ENCODE peak calls at places on chromosomes 5 and 9, in seven cellular contexts. W, B, G, T, M, X and N are unnamed samples.

GRCh38 chr5:57488308-57488955 is 5.8 kb upstream of the ACTBL2 start:
- DNase-seq in W (no peak), B (no peak), G (peak), T (peak), M (peak), X (peak), N (peak)

GRCh38 chr5:113311301-113311700 is 123.5 kb downstream of the TSSK1B start:
- DNase-seq in W (no peak), B (no peak), G (peak), T (no peak), M (no peak), X (no peak), N (no peak)

GRCh38 chr5:89269721-89270120 is 386.7 kb upstream of the MEF2C start:
- DNase-seq in W (no peak), B (no peak), G (no peak), T (no peak), M (no peak), X (no peak), N (no peak)

GRCh38 chr9:127333326-127334064 is 63.5 kb upstream of the SLC2A8 start:
- DNase-seq in W (no peak), B (peak), G (no peak), T (no peak), M (no peak), X (no peak), N (no peak)

GRCh38 chr9:137167752-137168574 is 1.9 kb downstream of the LRRC26 start:
- DNase-seq in W (no peak), B (no peak), G (no peak), T (no peak), M (no peak), X (no peak), N (no peak)

GRCh38 chr5:44875661-44876250 is 67.0 kb downstream of the MRPS30 start:
- DNase-seq in W (no peak), B (no peak), G (peak), T (no peak), M (no peak), X (peak), N (no peak)

GRCh38 chr5:170474489-170475266 is 29.1 kb upstream of the KCNIP1 start:
- DNase-seq in W (no peak), B (no peak), G (no peak), T (no peak), M (no peak), X (no peak), N (no peak)

GRCh38 chr9:131407717-131408195 is 13.9 kb downstream of the PRRC2B start:
- DNase-seq in W (peak), B (peak), G (peak), T (peak), M (no peak), X (peak), N (peak)

GRCh38 chr5:109218767-109219166 is 191.0 kb downstream of the PJA2 start:
- DNase-seq in W (no peak), B (no peak), G (no peak), T (no peak), M (no peak), X (no peak), N (no peak)

GRCh38 chr5:40410231-40410861 is 269.4 kb upstream of the PTGER4 start:
- DNase-seq in W (peak), B (peak), G (peak), T (peak), M (no peak), X (no peak), N (no peak)

GRCh38 chr9:92406506-92406905 is 2.1 kb upstream of the OGN start:
- DNase-seq in W (no peak), B (peak), G (no peak), T (peak), M (no peak), X (no peak), N (peak)

DNA sequence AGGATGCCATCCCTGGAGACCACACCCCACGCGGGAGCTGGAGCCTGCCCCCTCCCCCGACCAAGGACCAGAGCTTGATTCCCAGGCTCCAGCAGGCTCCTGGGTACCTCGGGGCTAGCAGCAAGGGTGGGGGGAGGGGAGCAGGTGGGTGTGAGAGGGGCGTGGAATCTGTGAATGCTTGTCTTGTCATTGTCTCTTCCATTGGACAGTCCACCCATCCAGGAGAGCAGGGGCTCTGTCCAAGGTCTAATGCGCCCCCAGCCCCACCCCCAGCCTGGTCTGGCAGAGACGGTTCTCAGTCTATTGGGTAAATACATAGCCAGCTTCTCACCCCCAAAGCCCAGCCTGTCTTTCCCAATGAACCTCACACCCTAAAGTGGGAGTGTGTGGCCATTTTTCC is 22.8 kb downstream of the URM1 start:
- DNase-seq in W (no peak), B (no peak), G (no peak), T (no peak), M (no peak), X (no peak), N (no peak)
- H3K4me3 ChIP-seq in W (no peak), B (no peak), G (no peak), T (no peak), M (no peak), X (no peak), N (no peak)

DNA sequence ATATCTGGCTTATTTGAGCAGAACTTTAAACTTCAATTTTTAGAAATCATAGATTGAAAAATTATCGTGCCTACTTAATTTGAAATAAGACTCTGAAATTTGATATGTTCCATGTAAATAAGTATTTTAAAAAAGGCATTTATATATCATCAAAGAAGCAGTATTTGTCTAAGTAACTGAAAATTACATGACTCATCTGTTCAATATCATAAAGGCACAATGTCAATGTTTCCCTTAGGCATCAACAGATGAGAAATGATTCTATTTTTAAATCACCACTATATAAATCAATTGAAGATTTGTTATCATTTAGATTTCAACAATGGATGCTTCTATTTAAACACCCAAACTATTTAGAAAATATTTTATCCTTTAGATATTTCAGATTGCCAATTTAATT is 142.9 kb upstream of the POU5F2 start:
- DNase-seq in W (no peak), B (no peak), G (no peak), T (no peak), M (no peak), X (no peak), N (no peak)
- H3K4me3 ChIP-seq in W (no peak), B (no peak), G (no peak), T (no peak), M (no peak), X (no peak), N (no peak)

GRCh38 chr9:2192356-2192979 is 177.3 kb downstream of the SMARCA2 start:
- DNase-seq in W (no peak), B (no peak), G (no peak), T (peak), M (no peak), X (no peak), N (no peak)
- H3K4me3 ChIP-seq in W (no peak), B (no peak), G (no peak), T (no peak), M (no peak), X (no peak), N (no peak)

DNA sequence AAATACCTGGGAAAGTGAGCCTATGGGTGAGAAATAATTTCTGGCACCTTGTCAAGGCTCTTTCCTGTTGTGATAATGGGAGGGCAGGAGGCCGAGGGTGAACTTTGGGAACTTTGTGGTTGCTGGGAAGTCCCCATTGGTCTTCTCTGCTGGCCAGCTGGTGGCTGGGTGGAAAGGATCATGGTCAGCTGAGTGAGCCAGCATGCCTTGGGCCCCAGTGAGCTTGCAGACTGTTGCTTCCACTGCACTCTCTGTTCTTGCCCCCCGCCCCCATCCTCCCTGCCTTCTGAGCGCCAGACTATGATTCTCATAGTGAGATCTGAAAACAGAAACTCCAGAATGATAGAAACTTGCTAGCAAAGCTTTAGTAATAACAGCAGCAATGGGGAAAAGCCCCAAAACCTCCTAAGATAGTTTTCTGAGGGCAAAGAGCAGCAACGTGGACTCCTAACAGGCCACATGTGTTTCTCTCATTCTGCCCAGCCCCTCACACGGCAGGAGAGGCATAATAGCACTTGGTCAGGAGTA is 139.2 kb upstream of the SMARCA2 start:
- DNase-seq in W (no peak), B (no peak), G (no peak), T (no peak), M (no peak), X (no peak), N (no peak)
- H3K4me3 ChIP-seq in W (no peak), B (no peak), G (no peak), T (no peak), M (no peak), X (no peak), N (no peak)

DNA sequence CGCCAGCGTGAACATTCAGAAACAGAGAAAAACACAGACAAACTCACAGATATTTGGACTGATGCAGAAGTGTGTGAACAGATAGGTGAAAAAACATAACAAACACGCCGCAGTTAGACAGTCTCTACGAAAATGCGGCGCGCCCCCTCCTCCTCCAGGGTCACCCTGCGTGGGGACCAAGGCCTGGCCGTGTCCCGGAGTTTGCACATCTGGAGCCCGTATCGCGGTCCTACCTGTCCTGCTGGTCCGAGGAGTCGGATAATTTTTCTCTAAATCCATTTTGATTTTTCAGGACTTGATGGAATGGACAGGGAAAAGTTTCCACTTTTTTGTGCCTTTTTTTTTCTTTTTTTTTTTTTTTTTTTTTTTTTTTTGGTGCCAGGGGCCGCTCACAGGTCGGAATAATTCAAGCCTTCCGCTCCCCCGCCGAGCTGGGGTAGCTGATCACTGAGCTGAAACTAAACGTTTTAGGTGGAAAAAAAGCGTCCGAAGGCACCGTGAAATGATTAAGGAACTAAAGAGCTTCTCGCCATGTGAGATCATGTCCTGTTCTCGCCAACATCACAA is at the start of gene PAX5:
- DNase-seq in W (no peak), B (no peak), G (no peak), T (no peak), M (no peak), X (no peak), N (no peak)
- H3K4me3 ChIP-seq in W (peak), B (peak), G (no peak), T (no peak), M (no peak), X (no peak), N (peak)

GRCh38 chr5:174725261-174725990 is 1.0 kb downstream of the MSX2 start:
- DNase-seq in W (no peak), B (no peak), G (no peak), T (no peak), M (no peak), X (peak), N (no peak)

GRCh38 chr5:174727794-174728662 is 3.6 kb downstream of the MSX2 start:
- DNase-seq in W (no peak), B (no peak), G (no peak), T (no peak), M (no peak), X (peak), N (no peak)

GRCh38 chr5:174724484-174725260 is at the start of gene MSX2:
- DNase-seq in W (peak), B (peak), G (peak), T (peak), M (peak), X (peak), N (peak)

GRCh38 chr5:174726916-174727793 is 2.8 kb downstream of the MSX2 start:
- DNase-seq in W (no peak), B (no peak), G (no peak), T (no peak), M (no peak), X (peak), N (no peak)

GRCh38 chr5:174725991-174726601 is 1.7 kb downstream of the MSX2 start:
- DNase-seq in W (no peak), B (no peak), G (no peak), T (no peak), M (no peak), X (peak), N (no peak)
- H3K4me3 ChIP-seq in W (peak), B (peak), G (no peak), T (no peak), M (peak), X (peak), N (no peak)

GRCh38 chr5:122184676-122185255 is 55.4 kb downstream of the ZNF474 start:
- DNase-seq in W (no peak), B (no peak), G (no peak), T (no peak), M (no peak), X (no peak), N (peak)

GRCh38 chr5:122180863-122181519 is 51.6 kb downstream of the ZNF474 start:
- DNase-seq in W (no peak), B (no peak), G (peak), T (peak), M (peak), X (peak), N (no peak)

GRCh38 chr5:122182491-122182921 is 53.2 kb downstream of the ZNF474 start:
- DNase-seq in W (no peak), B (peak), G (peak), T (peak), M (no peak), X (peak), N (no peak)

GRCh38 chr5:122183098-122183794 is 53.9 kb downstream of the ZNF474 start:
- DNase-seq in W (peak), B (peak), G (peak), T (peak), M (peak), X (no peak), N (peak)

DNA sequence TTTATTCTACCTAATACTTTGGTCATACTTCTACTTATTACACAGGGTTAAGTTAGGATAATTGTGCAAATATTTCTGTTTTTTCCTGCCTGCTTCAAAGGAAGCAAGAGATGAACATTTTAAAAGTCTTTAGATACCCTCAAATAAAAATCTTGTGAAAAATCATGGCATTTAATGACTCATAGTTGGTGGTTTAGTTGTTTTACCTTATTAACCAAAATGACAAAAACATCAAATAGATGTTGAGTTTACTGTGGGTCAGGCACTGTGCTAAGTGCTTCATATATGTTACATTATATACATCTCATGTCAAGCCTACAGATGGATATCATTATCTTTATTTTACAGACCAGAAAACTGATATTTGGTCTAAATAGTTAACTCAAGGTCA is 54.4 kb downstream of the ZNF474 start:
- DNase-seq in W (no peak), B (no peak), G (no peak), T (no peak), M (no peak), X (no peak), N (no peak)
- H3K4me3 ChIP-seq in W (no peak), B (no peak), G (no peak), T (no peak), M (no peak), X (no peak), N (no peak)

DNA sequence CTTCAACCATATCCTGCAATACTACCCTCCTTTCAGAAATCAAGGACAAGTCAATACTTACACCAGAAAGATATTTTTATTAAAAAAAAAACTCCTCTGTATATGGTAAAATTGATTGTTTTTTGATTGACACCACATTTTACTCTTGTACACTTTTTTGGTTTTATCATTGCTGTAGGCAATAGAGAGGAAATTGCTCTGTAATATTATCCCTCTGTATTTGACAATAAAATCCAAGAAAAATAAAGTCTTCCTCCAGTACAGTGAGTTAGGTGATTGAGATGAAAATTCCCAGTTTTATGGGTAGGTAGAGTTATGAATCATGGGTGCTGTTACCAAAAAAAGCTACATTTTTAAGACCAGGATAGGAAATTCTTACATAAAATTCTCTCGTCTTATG is 22.6 kb upstream of the CCDC192 start:
- DNase-seq in W (no peak), B (no peak), G (no peak), T (no peak), M (no peak), X (no peak), N (no peak)
- H3K4me3 ChIP-seq in W (no peak), B (no peak), G (no peak), T (no peak), M (no peak), X (no peak), N (no peak)

GRCh38 chr5:135034963-135035677 is 1.1 kb upstream of the PITX1 start:
- DNase-seq in W (no peak), B (no peak), G (no peak), T (no peak), M (no peak), X (no peak), N (no peak)

GRCh38 chr5:135033866-135034185 is 202 bp downstream of the PITX1 start:
- DNase-seq in W (peak), B (no peak), G (no peak), T (peak), M (no peak), X (no peak), N (no peak)

GRCh38 chr5:135034186-135034962 is at the start of gene PITX1:
- DNase-seq in W (peak), B (no peak), G (peak), T (peak), M (no peak), X (peak), N (no peak)

GRCh38 chr5:135036405-135036804 is 2.4 kb upstream of the PITX1 start:
- DNase-seq in W (no peak), B (no peak), G (no peak), T (no peak), M (no peak), X (no peak), N (no peak)

GRCh38 chr5:135035678-135036030 is 1.6 kb upstream of the PITX1 start:
- DNase-seq in W (no peak), B (no peak), G (no peak), T (no peak), M (no peak), X (no peak), N (no peak)
- H3K4me3 ChIP-seq in W (no peak), B (no peak), G (no peak), T (no peak), M (no peak), X (no peak), N (no peak)

GRCh38 chr9:124778575-124779367 is 1.8 kb downstream of the OLFML2A start:
- DNase-seq in W (no peak), B (peak), G (no peak), T (no peak), M (no peak), X (no peak), N (no peak)
- H3K4me3 ChIP-seq in W (no peak), B (no peak), G (no peak), T (no peak), M (no peak), X (no peak), N (no peak)